ENCODE peak calls at places on chromosome 7, in eight cellular contexts. N, Z, E, J, P, H, O and V are unnamed samples.

GRCh38 chr7:34530211-34530610 is 127.8 kb upstream of the NPSR1 start:
- DNase-seq in O (no peak), N (no peak), Z (no peak), H (no peak), J (no peak), P (no peak), E (no peak), V (no peak)

GRCh38 chr7:76260171-76260703 is 42.2 kb upstream of the HSPB1 start:
- DNase-seq in O (no peak), E (peak; percentile 96), Z (no peak), P (peak; percentile 98), J (no peak), H (peak; percentile 32), N (no peak), V (peak; percentile 23)

GRCh38 chr7:158730383-158731055 is 25.9 kb upstream of the NCAPG2 start:
- DNase-seq in H (no peak), P (no peak), J (no peak), N (peak; percentile 19), Z (no peak), O (no peak), E (no peak), V (no peak)

GRCh38 chr7:112495820-112496462 is 15.2 kb downstream of the LSMEM1 start:
- DNase-seq in P (peak; percentile 60), J (peak; percentile 76), N (peak; percentile 64), H (peak; percentile 65), O (peak; percentile 68), E (peak; percentile 85), Z (peak; percentile 74), V (peak; percentile 63)

GRCh38 chr7:5773661-5774086 is 7.8 kb downstream of the RNF216 start:
- DNase-seq in H (peak; percentile 90), E (no peak), N (peak; percentile 89), Z (peak; percentile 97), P (no peak), O (no peak), J (peak; percentile 93), V (peak; percentile 73)

GRCh38 chr7:70270149-70270548 is 671.9 kb downstream of the AUTS2 start:
- DNase-seq in N (no peak), Z (no peak), H (no peak), J (no peak), O (no peak), E (no peak), P (no peak), V (no peak)

GRCh38 chr7:38410056-38410455 is 136.6 kb upstream of the TARP start:
- DNase-seq in E (no peak), J (no peak), O (no peak), Z (no peak), N (no peak), H (no peak), P (no peak), V (no peak)

GRCh38 chr7:98085674-98086073 is 21.0 kb upstream of the LMTK2 start:
- DNase-seq in H (no peak), O (no peak), P (no peak), Z (no peak), E (no peak), N (no peak), J (no peak), V (no peak)

GRCh38 chr7:2710256-2710655 is 22.3 kb downstream of the AMZ1 start:
- DNase-seq in E (no peak), Z (no peak), H (no peak), P (no peak), N (no peak), J (no peak), O (no peak), V (no peak)

GRCh38 chr7:87885018-87885417 is 8.7 kb downstream of the DBF4 start:
- DNase-seq in E (no peak), H (no peak), N (no peak), Z (no peak), P (no peak), J (no peak), O (no peak), V (no peak)

GRCh38 chr7:87882538-87882937 is 6.2 kb downstream of the DBF4 start:
- DNase-seq in H (no peak), P (no peak), O (no peak), J (no peak), Z (no peak), E (no peak), N (no peak), V (no peak)

DNA sequence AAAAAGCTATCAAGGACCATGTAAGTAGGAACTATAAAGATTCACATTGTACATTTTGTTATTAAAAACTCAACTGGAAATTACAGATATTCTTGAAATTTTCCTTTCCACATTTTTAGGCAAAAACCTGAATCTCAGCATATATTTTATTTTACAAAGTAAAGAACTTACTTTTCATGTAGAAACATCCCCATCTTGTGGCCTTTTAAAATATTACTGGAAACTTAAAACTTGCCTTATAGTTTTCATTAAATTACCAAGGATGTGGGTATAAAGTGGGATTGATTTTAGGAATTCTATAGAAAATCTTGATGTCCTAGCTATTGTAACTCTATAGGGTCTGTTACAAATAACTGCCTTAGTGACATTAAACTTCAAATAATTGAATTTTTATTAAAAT is 10.6 kb downstream of the DBF4 start:
- DNase-seq in H (peak; percentile 3), O (no peak), J (peak; percentile 61), Z (no peak), N (peak; percentile 56), P (no peak), E (peak; percentile 57), V (no peak)
- TF ChIP-seq CTCF in H (peak; percentile 37), O (peak; percentile 36), J (peak; percentile 57), Z (peak; percentile 25), N (peak; percentile 59), P (peak; percentile 58), E (no peak), V (no peak)

DNA sequence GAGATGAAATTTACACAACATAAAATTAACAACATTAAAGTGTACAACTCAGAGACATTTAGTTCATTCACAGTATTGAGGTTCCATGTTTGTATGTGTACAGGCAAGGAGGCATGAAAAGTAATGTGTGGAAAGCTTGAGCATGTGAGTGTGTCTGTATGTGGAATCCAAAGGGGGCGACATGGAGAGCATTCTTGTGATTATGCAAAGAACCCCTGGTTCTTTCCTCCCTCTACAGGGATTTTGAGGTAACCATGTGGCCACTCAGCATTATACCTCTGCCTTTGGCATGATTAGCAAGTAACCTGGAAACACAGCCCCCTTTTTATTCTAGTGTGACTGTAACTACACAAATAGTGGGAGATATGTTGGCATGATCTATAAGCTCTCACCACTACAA is 21.0 kb downstream of the OR2F1 start:
- DNase-seq in O (no peak), N (peak; percentile 31), E (peak; percentile 73), J (no peak), H (peak; percentile 29), Z (no peak), P (peak; percentile 30), V (no peak)
- TF ChIP-seq CTCF in O (no peak), N (peak; percentile 34), E (peak; percentile 57), J (no peak), H (peak; percentile 29), Z (no peak), P (peak; percentile 44), V (no peak)

GRCh38 chr7:95481768-95482167 is 4.0 kb upstream of the ASB4 start:
- DNase-seq in J (no peak), N (no peak), P (no peak), E (no peak), H (no peak), O (no peak), Z (no peak), V (no peak)

GRCh38 chr7:95479992-95480624 is 5.6 kb upstream of the ASB4 start:
- DNase-seq in P (no peak), J (no peak), H (no peak), N (no peak), Z (no peak), E (no peak), O (no peak), V (no peak)

GRCh38 chr7:95476072-95476845 is 9.5 kb upstream of the ASB4 start:
- DNase-seq in O (no peak), J (no peak), N (no peak), H (no peak), P (no peak), E (peak; percentile 10), Z (no peak), V (no peak)

GRCh38 chr7:95476904-95477594 is 8.7 kb upstream of the ASB4 start:
- DNase-seq in H (peak; percentile 62), E (peak; percentile 86), O (peak; percentile 89), Z (no peak), P (no peak), N (peak; percentile 69), J (peak; percentile 70), V (peak; percentile 40)

DNA sequence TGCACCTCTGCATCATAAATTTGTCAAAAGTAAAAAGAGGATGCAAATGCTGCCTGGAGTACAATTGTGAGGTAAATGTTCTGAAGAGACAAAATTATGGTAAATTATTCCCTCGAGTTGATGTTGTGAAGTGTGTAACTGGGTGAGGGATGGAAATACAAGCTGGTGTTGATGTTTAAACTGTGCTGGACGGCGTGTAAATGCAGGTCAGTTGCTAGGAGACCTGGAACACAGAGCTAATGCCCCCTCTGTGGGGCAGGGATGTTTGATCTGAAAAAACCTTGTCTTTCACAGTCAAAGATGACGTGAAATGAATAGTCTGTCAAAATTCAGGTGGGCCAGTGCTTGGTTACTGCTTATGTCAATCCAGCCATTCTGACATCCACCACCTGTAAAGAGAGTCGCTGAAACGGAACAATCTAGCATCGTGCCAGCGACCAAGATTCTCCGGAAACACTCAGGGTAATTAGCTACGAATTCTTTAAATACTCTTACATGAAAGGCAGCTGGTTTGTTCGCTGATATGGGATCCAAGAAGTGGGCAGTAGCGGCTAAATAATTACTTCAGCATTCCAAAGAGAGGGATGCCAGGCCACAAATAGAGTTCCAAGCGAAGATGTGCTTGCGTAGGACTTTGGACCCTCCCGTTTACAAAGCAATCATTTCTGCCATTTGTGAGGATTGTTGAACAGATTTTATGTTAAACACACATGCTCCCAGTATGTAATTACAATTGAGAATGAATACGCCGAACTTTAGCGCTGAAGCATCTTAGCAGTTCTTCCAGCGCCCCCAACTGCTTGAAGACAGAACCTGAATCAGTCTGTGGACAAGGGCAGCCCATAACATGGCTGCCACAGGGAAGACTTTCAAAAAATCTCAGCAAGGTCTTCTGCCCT is 7.4 kb upstream of the ASB4 start:
- DNase-seq in Z (no peak), J (peak; percentile 37), H (no peak), O (no peak), P (peak; percentile 41), E (peak; percentile 71), N (peak; percentile 30), V (peak; percentile 17)
- TF ChIP-seq CTCF in Z (peak; percentile 65), J (peak; percentile 51), H (peak; percentile 24), O (no peak), P (peak; percentile 63), E (peak; percentile 84), N (peak; percentile 35), V (no peak)

DNA sequence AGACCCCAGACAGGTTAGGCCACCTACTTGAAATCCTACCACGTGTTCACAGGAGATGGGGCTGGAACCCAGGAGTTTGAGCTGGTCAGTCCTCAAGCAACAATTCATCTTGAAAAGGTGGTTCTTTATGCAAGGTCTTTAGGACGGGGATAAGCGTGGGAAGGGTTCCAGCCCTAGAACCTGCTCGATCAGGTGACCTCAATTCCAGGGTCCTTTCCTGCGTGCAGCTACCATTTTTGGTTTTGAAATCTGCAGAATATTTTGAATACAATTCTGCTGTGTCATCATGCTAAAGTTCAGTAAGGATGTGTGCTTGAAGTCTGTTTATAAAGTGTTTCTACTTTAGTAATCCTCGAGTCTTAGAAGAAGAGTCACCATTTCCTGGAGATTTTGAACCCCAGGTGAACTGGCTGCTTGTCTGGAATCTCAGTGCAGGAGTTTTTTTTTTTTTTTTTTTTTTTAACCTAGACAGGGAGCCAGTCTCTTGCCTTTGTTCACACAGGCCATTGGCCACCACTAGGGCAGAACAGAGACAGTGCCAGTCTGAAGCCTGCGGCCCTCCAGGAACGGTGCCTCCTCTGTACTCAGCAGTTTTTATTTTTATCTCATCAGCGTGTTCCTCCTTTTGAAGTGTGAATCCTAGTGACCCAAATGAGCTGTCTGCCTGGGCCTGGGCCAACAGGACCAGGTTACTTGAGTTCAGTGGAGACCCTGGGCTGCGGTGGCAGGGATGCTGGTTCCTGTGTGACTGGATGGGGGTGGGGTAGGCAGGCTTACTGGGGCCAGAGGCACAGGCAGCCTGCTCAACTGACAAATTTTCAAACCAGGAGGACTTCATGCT is 54.6 kb downstream of the EEPD1 start:
- DNase-seq in E (no peak), N (peak; percentile 96), J (peak; percentile 78), Z (no peak), O (peak; percentile 51), H (no peak), P (no peak), V (peak; percentile 31)
- TF ChIP-seq CTCF in E (no peak), N (peak; percentile 14), J (peak; percentile 22), Z (no peak), O (peak; percentile 12), H (no peak), P (peak; percentile 16), V (no peak)